ENCODE peak calls at places on chromosome 3, in four cellular contexts. O is fibroblast of lung, L is breast epithelium, Y is HCT116. Z is an unnamed sample.
A peak's percentile ranks its signal among the peaks of the same experiment; 100 is the strongest.

GRCh38 chr3:188164248-188164687 is 10.3 kb downstream of the LPP start:
- DNase-seq in O (no peak), L (peak; percentile 52), Y (peak; percentile 62), Z (no peak)

GRCh38 chr3:174330303-174330702 is 528.8 kb upstream of the NAALADL2 start:
- DNase-seq in O (peak; percentile 65), L (no peak), Y (no peak), Z (peak; percentile 52)

GRCh38 chr3:130260821-130261402 is 84.6 kb upstream of the COL6A5 start:
- DNase-seq in O (no peak), L (no peak), Y (no peak), Z (no peak)

GRCh38 chr3:129881261-129881660 is 12.2 kb downstream of the TMCC1 start:
- DNase-seq in O (no peak), L (no peak), Y (no peak), Z (no peak)

GRCh38 chr3:187951452-187952190 is 202.3 kb upstream of the LPP start:
- DNase-seq in O (no peak), L (no peak), Y (no peak), Z (no peak)

GRCh38 chr3:14789221-14789620 is 29.5 kb upstream of the FGD5 start:
- DNase-seq in O (no peak), L (no peak), Y (no peak), Z (no peak)

GRCh38 chr3:99674086-99674789 is 35.8 kb downstream of the COL8A1 start:
- DNase-seq in O (no peak), L (peak; percentile 40), Y (no peak), Z (no peak)

GRCh38 chr3:192812736-192813383 is 85.5 kb upstream of the FGF12 start:
- DNase-seq in O (peak; percentile 80), L (no peak), Y (peak; percentile 49), Z (no peak)

GRCh38 chr3:110378481-110378880 is 693.1 kb upstream of the NECTIN3 start:
- DNase-seq in O (peak; percentile 52), L (no peak), Y (no peak), Z (no peak)

GRCh38 chr3:43128458-43128857 is 22.6 kb upstream of the POMGNT2 start:
- DNase-seq in O (peak; percentile 54), L (no peak), Y (no peak), Z (no peak)

GRCh38 chr3:123338021-123338619 is 110.8 kb downstream of the ADCY5 start:
- DNase-seq in O (no peak), L (no peak), Y (no peak), Z (no peak)

GRCh38 chr3:7977245-7978103 is 524.1 kb upstream of the LMCD1 start:
- DNase-seq in O (peak; percentile 4), L (no peak), Y (no peak), Z (peak; percentile 85)

GRCh38 chr3:190517696-190518095 is 3.8 kb downstream of the IL1RAP start:
- DNase-seq in O (peak; percentile 67), L (no peak), Y (no peak), Z (peak; percentile 54)

GRCh38 chr3:19348929-19349564 is 200.7 kb downstream of the KCNH8 start:
- DNase-seq in O (peak; percentile 21), L (no peak), Y (peak; percentile 13), Z (no peak)

GRCh38 chr3:156416846-156417581 is 137.9 kb downstream of the SSR3 start:
- DNase-seq in O (peak; percentile 53), L (no peak), Y (no peak), Z (peak; percentile 11)

GRCh38 chr3:11118181-11118682 is 36.1 kb upstream of the HRH1 start:
- DNase-seq in O (peak; percentile 63), L (no peak), Y (no peak), Z (peak; percentile 49)

GRCh38 chr3:172080503-172080902 is 41.1 kb downstream of the FNDC3B start:
- DNase-seq in O (no peak), L (no peak), Y (no peak), Z (no peak)

GRCh38 chr3:161372321-161373260 is 1.3 kb upstream of the SPTSSB start:
- DNase-seq in O (peak; percentile 4), L (no peak), Y (peak; percentile 18), Z (no peak)

GRCh38 chr3:187975571-187976360 is 178.2 kb upstream of the LPP start:
- DNase-seq in O (no peak), L (peak; percentile 59), Y (peak; percentile 4), Z (no peak)

GRCh38 chr3:10758304-10759037 is 57.6 kb upstream of the SLC6A11 start:
- DNase-seq in O (peak; percentile 66), L (peak; percentile 29), Y (peak; percentile 51), Z (peak; percentile 31)

GRCh38 chr3:148790841-148791240 is 36.8 kb upstream of the CPB1 start:
- DNase-seq in O (peak; percentile 34), L (peak; percentile 80), Y (no peak), Z (no peak)

GRCh38 chr3:57961177-57961827 is 46.9 kb upstream of the FLNB start:
- DNase-seq in O (no peak), L (no peak), Y (no peak), Z (no peak)

GRCh38 chr3:174614046-174614445 is 245.1 kb upstream of the NAALADL2 start:
- DNase-seq in O (no peak), L (no peak), Y (no peak), Z (no peak)

GRCh38 chr3:185153170-185153733 is 392 bp upstream of the C3orf70 start:
- DNase-seq in O (no peak), L (no peak), Y (no peak), Z (no peak)

GRCh38 chr3:141412087-141412935 is 44.0 kb downstream of the ZBTB38 start:
- DNase-seq in O (peak; percentile 95), L (peak; percentile 66), Y (no peak), Z (peak; percentile 60)

GRCh38 chr3:27166888-27167287 is 202.3 kb downstream of the NEK10 start:
- DNase-seq in O (peak; percentile 91), L (peak; percentile 74), Y (no peak), Z (peak; percentile 48)

GRCh38 chr3:29903600-29903999 is 622.7 kb downstream of the RBMS3 start:
- DNase-seq in O (no peak), L (no peak), Y (no peak), Z (no peak)

GRCh38 chr3:115848641-115849040 is 225.3 kb downstream of the GAP43 start:
- DNase-seq in O (no peak), L (no peak), Y (no peak), Z (no peak)

GRCh38 chr3:10017636-10018292 is 8.5 kb upstream of the FANCD2 start:
- DNase-seq in O (peak; percentile 65), L (no peak), Y (no peak), Z (no peak)

DNA sequence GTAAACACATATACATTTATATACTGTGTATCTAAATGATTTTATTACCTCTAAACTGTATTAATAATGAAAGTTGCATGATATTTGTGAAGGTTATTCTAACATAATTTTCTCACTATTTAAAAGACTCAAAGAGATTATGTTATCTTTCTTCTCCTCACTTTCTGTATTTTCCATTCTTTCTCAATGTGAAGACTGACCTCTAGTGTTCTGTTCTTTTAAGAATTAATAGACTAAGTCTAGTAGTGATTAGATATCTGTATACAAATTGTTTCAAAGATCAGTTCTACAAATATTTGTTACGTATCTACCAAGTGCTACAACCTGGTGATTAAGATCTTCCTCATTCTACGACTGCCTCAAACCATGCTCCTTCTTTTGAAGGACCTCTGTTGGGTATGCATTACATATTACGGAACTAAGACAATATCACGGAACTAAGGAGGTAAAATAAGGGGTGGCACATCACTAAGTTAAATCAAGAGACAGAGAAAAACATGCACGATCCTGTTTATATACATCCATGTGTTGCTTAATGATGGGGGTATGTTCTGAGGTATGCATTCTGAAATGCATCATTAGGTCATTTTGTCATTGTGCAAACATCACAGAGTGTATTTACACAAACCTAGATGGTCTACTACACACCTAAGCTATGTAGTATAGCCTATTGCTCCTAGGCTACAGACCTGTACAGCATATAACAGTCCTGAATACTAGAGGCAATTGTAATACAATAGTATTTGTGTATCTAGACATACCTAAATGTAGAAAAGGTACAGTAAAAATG is 161.5 kb upstream of the KBTBD8 start:
- DNase-seq in O (peak; percentile 38), L (no peak), Y (no peak), Z (no peak)
- TF ChIP-seq CTCF in O (peak; percentile 22), L (peak; percentile 22), Y (peak; percentile 39), Z (peak; percentile 43)

GRCh38 chr3:72462611-72463011 is 385.6 kb downstream of the SHQ1 start:
- DNase-seq in O (no peak), L (no peak), Y (no peak), Z (no peak)
- H3K27me3 ChIP-seq in O (peaks cover 29% of the 10 kb centered on the region), L (no peaks in the 10 kb centered on the region), Y (peaks cover 7% of the 10 kb centered on the region), Z (peaks cover 26% of the 10 kb centered on the region)

GRCh38 chr3:72151465-72152238 is 366.7 kb upstream of the PROK2 start:
- DNase-seq in O (no peak), L (no peak), Y (no peak), Z (no peak)
- TF ChIP-seq CTCF in O (no peak), L (no peak), Y (no peak), Z (no peak)

GRCh38 chr3:46890132-46890531 is 12.6 kb downstream of the PTH1R start:
- DNase-seq in O (no peak), L (no peak), Y (no peak), Z (no peak)
- H3K27me3 ChIP-seq in O (peaks cover 15% of the 10 kb centered on the region), L (no peaks in the 10 kb centered on the region), Y (no peaks in the 10 kb centered on the region), Z (peaks cover 81% of the 10 kb centered on the region)